ENCODE peak calls at places on chromosomes 4 and X, in seven cellular contexts. Z is WTC11, C is A549, P is HepG2, F is K562, R is endothelial cell of umbilical vein, D is H1. A is an unnamed sample.

GRCh38 chrX:19852014-19853005 is 35.1 kb downstream of the SH3KBP1 start:
- DNase-seq in F (no peak), C (no peak), Z (no peak), P (peak; percentile 72), R (no peak), D (no peak), A (no peak)

GRCh38 chr4:180827610-180828009 is 1415.6 kb upstream of the TENM3 start:
- DNase-seq in Z (no peak), D (no peak), F (no peak), P (no peak), R (no peak), C (no peak), A (no peak)

GRCh38 chr4:37889849-37890500 is 909 bp upstream of the TBC1D1 start:
- DNase-seq in D (no peak), C (no peak), P (no peak), R (no peak), F (no peak), Z (peak; percentile 35), A (no peak)

GRCh38 chrX:111180750-111181240 is 84.8 kb downstream of the PAK3 start:
- DNase-seq in P (no peak), C (no peak), R (no peak), D (no peak), Z (no peak), F (no peak), A (no peak)

GRCh38 chr4:184763150-184763780 is 29.4 kb upstream of the CENPU start:
- DNase-seq in C (no peak), R (no peak), F (no peak), P (no peak), D (no peak), Z (no peak), A (no peak)

GRCh38 chr4:110780538-110780937 is 157.7 kb upstream of the PITX2 start:
- DNase-seq in D (no peak), C (no peak), R (no peak), Z (no peak), P (no peak), F (no peak), A (no peak)

GRCh38 chr4:162056947-162057346 is 106.9 kb downstream of the FSTL5 start:
- DNase-seq in C (no peak), D (no peak), R (peak; percentile 7), Z (no peak), F (no peak), P (no peak), A (no peak)

GRCh38 chr4:25299476-25300203 is 12.9 kb upstream of the ZCCHC4 start:
- DNase-seq in Z (no peak), R (no peak), P (peak; percentile 43), C (no peak), F (no peak), D (no peak), A (no peak)

GRCh38 chr4:107736924-107737448 is 17.0 kb upstream of the PAPSS1 start:
- DNase-seq in Z (peak; percentile 62), C (peak; percentile 31), F (peak; percentile 69), D (no peak), R (peak; percentile 58), P (peak; percentile 69), A (peak; percentile 44)

GRCh38 chr4:95050980-95051688 is 293.4 kb downstream of the BMPR1B start:
- DNase-seq in D (no peak), P (no peak), R (no peak), F (no peak), C (no peak), Z (peak; percentile 14), A (no peak)

GRCh38 chr4:108881190-108881589 is 118.3 kb upstream of the ETNPPL start:
- DNase-seq in C (no peak), D (no peak), P (no peak), F (no peak), R (peak; percentile 85), Z (no peak), A (no peak)

GRCh38 chr4:64617813-64618212 is 208.6 kb upstream of the TECRL start:
- DNase-seq in R (no peak), Z (no peak), D (no peak), P (no peak), C (peak; percentile 0), F (no peak), A (no peak)

GRCh38 chrX:69264134-69264533 is 98.9 kb upstream of the PJA1 start:
- DNase-seq in P (no peak), R (no peak), Z (peak; percentile 82), D (peak; percentile 88), C (no peak), F (no peak), A (no peak)
- TF ChIP-seq MAX in P (no peak), R (no peak), Z (no peak), D (no peak), C (no peak), F (no peak), A (no peak)

GRCh38 chr4:140813804-140814203 is 57.6 kb upstream of the TBC1D9 start:
- DNase-seq in R (no peak), C (no peak), F (no peak), D (no peak), Z (no peak), P (no peak), A (no peak)

GRCh38 chr4:140818433-140818832 is 62.2 kb upstream of the TBC1D9 start:
- DNase-seq in D (no peak), Z (no peak), F (no peak), P (no peak), C (no peak), R (no peak), A (no peak)

GRCh38 chr4:140812916-140813315 is 56.7 kb upstream of the TBC1D9 start:
- DNase-seq in F (no peak), Z (no peak), D (no peak), R (no peak), C (no peak), P (no peak), A (no peak)

GRCh38 chr4:140819621-140820020 is 63.4 kb upstream of the TBC1D9 start:
- DNase-seq in Z (no peak), P (no peak), F (no peak), D (no peak), C (no peak), R (no peak), A (no peak)

GRCh38 chr4:140816806-140817205 is 60.6 kb upstream of the TBC1D9 start:
- DNase-seq in C (no peak), F (no peak), Z (no peak), P (no peak), R (no peak), D (no peak), A (no peak)
- TF ChIP-seq MAX in C (no peak), F (no peak), Z (no peak), P (no peak), R (no peak), D (no peak), A (no peak)

GRCh38 chr4:154984148-154984547 is 203.1 kb downstream of the RBM46 start:
- DNase-seq in C (no peak), F (no peak), D (no peak), Z (no peak), P (no peak), R (no peak), A (no peak)
- TF ChIP-seq MAX in C (no peak), F (no peak), D (no peak), Z (no peak), P (no peak), R (no peak), A (no peak)

GRCh38 chr4:137927972-137928371 is 314.2 kb downstream of the SLC7A11 start:
- DNase-seq in F (no peak), P (no peak), C (no peak), R (no peak), Z (no peak), D (no peak), A (no peak)

GRCh38 chr4:137923494-137923893 is 318.7 kb downstream of the SLC7A11 start:
- DNase-seq in D (no peak), P (no peak), R (no peak), Z (no peak), C (no peak), F (no peak), A (no peak)

DNA sequence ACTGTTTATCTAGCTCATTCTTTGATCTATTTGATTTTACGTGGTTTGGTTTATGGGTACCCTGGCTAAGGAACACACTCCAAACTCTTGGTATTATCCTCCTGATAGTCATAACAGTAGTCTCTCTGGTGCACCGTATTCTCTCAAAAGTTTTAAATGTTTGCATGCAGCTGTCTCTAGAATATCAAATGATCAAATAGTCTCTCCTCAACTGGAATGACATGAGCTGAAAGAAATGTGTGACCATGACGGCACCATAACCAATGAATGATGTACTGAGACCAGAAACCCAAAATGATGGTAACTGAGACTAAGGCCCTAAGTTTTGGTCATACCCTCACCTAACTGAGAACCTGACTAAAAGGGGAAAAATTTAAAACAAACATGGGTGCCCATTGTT is 319.4 kb downstream of the SLC7A11 start:
- DNase-seq in R (no peak), F (no peak), C (no peak), D (no peak), Z (no peak), P (no peak), A (no peak)
- TF ChIP-seq MAX in R (no peak), F (no peak), C (no peak), D (no peak), Z (no peak), P (no peak), A (no peak)

DNA sequence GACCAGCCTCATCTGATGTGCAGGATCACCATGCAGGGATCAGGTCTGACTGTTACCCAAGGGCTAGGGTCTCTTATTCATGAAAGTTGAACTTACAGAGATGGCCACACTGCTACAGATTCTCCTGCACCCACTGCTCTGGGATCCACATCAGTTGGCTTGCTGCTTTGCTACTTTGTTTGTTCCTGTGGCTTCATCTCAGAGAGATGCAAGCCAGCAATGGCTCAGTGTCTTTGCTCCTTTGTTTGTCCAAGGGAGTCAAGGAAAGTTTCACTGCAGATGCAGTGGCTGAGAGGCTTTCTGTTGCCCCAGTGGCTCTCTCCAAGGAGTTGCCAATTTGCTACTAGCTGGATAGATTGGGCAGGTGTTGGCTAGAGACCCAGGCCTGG is 70.3 kb upstream of the UGT2B7 start:
- DNase-seq in Z (no peak), C (no peak), R (no peak), D (no peak), P (no peak), F (no peak), A (no peak)
- TF ChIP-seq MAX in Z (no peak), C (no peak), R (no peak), D (no peak), P (no peak), F (no peak), A (no peak)

DNA sequence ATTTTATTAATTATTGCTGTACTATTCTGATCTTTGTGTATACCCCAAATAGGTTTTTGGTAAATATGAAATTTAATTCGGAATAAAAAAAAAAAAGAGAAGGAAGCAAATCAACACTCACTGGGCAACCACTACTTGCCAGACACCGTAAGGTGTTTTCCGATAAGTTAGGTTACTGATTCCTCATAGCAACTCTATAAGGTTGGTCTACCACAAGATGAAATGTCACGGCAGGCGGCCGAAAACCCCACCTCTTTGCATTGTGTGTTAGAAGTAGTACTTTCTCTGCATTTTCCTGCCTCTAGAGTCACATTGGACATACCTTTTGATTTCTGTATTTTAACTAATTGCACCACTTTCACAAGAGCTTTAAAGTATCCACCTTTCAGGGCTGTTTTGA is 44.5 kb upstream of the RASGEF1B start:
- DNase-seq in P (no peak), Z (no peak), D (no peak), C (no peak), R (no peak), F (no peak), A (no peak)
- TF ChIP-seq MAX in P (no peak), Z (no peak), D (no peak), C (no peak), R (no peak), F (no peak), A (no peak)

A was measured in HCT116.